ENCODE peak calls at places on chromosomes 6 and 20, in four cellular contexts. R, Z, W and M are unnamed samples.
A peak's percentile ranks its signal among the peaks of the same experiment; 100 is the strongest.

GRCh38 chr6:145153495-145153894 is 581.8 kb downstream of the EPM2A start:
- DNase-seq in W (no peak), Z (no peak), R (no peak), M (no peak)

GRCh38 chr6:112439010-112439409 is 91.9 kb downstream of the RFPL4B start:
- DNase-seq in R (no peak), Z (no peak), W (no peak), M (peak; percentile 27)

GRCh38 chr6:126947070-126947469 is 171.4 kb upstream of the RSPO3 start:
- DNase-seq in W (peak; percentile 2), R (peak; percentile 16), Z (no peak), M (peak; percentile 62)

GRCh38 chr6:39182604-39183003 is 46.7 kb downstream of the KCNK5 start:
- DNase-seq in R (no peak), Z (no peak), W (no peak), M (no peak)

GRCh38 chr6:22227824-22228610 is 68.8 kb downstream of the PRL start:
- DNase-seq in Z (no peak), W (no peak), R (no peak), M (no peak)

GRCh38 chr6:122406187-122406586 is 6.7 kb downstream of the HSF2 start:
- DNase-seq in R (no peak), Z (no peak), W (no peak), M (no peak)

GRCh38 chr20:2729251-2729713 is 36.7 kb downstream of the EBF4 start:
- DNase-seq in Z (no peak), R (no peak), W (no peak), M (no peak)

GRCh38 chr6:1987640-1988039 is 257.8 kb downstream of the GMDS start:
- DNase-seq in R (no peak), Z (no peak), W (peak; percentile 91), M (no peak)

GRCh38 chr6:18451756-18452155 is 64.6 kb downstream of the RNF144B start:
- DNase-seq in R (no peak), W (no peak), Z (no peak), M (no peak)

GRCh38 chr20:19828233-19828632 is 70.2 kb downstream of the RIN2 start:
- DNase-seq in R (no peak), W (peak; percentile 82), Z (no peak), M (no peak)

GRCh38 chr6:35468980-35469710 is 944 bp downstream of the RPL10A start:
- DNase-seq in Z (peak; percentile 74), R (no peak), W (no peak), M (no peak)

GRCh38 chr20:9323622-9324021 is 190.8 kb upstream of the LAMP5 start:
- DNase-seq in R (no peak), Z (no peak), W (no peak), M (no peak)

GRCh38 chr6:119234457-119234856 is 115.1 kb downstream of the MAN1A1 start:
- DNase-seq in R (no peak), Z (no peak), W (no peak), M (no peak)

GRCh38 chr6:89139509-89140346 is 6.1 kb upstream of the PM20D2 start:
- DNase-seq in Z (no peak), R (no peak), W (peak; percentile 70), M (no peak)

GRCh38 chr6:43125119-43125518 is 46.0 kb upstream of the SRF start:
- DNase-seq in R (no peak), W (peak; percentile 87), Z (no peak), M (no peak)

GRCh38 chr6:43635387-43636311 is at the start of gene MAD2L1BP:
- DNase-seq in R (peak; percentile 78), W (peak; percentile 63), Z (peak; percentile 87), M (peak; percentile 92)

GRCh38 chr20:47754946-47755652 is 30.2 kb downstream of the SULF2 start:
- DNase-seq in Z (no peak), R (no peak), W (no peak), M (no peak)

GRCh38 chr6:30955367-30956042 is 14.7 kb downstream of the MUCL3 start:
- DNase-seq in Z (peak; percentile 90), R (peak; percentile 43), W (peak; percentile 4), M (peak; percentile 61)

GRCh38 chr6:125728739-125729138 is 20.7 kb upstream of the HEY2 start:
- DNase-seq in Z (no peak), W (no peak), R (no peak), M (no peak)

GRCh38 chr20:47545499-47545898 is 43.8 kb downstream of the NCOA3 start:
- DNase-seq in W (no peak), R (no peak), Z (no peak), M (no peak)

GRCh38 chr6:33789550-33789895 is 593 bp upstream of the LEMD2 start:
- DNase-seq in R (no peak), Z (no peak), W (no peak), M (no peak)

GRCh38 chr6:12601881-12602280 is 114.7 kb upstream of the PHACTR1 start:
- DNase-seq in W (no peak), R (no peak), Z (no peak), M (no peak)

GRCh38 chr6:12977206-12977605 is 260.6 kb downstream of the PHACTR1 start:
- DNase-seq in W (no peak), R (no peak), Z (no peak), M (no peak)

GRCh38 chr20:44730441-44730840 is 15.2 kb upstream of the KCNK15 start:
- DNase-seq in Z (no peak), R (no peak), W (peak; percentile 77), M (no peak)

GRCh38 chr20:24629668-24630067 is 160.2 kb downstream of the SYNDIG1 start:
- DNase-seq in W (no peak), Z (no peak), R (no peak), M (no peak)

GRCh38 chr6:39585641-39586040 is 139.6 kb downstream of the KIF6 start:
- DNase-seq in R (no peak), W (no peak), Z (no peak), M (no peak)

GRCh38 chr6:100175814-100176275 is 181.8 kb upstream of the MCHR2 start:
- DNase-seq in Z (no peak), R (no peak), W (peak; percentile 95), M (no peak)

GRCh38 chr6:45803071-45803470 is 212.6 kb downstream of the CLIC5 start:
- DNase-seq in R (no peak), W (no peak), Z (no peak), M (no peak)

GRCh38 chr6:169316651-169317050 is 63.0 kb upstream of the THBS2 start:
- DNase-seq in W (no peak), R (no peak), Z (no peak), M (no peak)

GRCh38 chr6:3085074-3085473 is 16.8 kb downstream of the RIPK1 start:
- DNase-seq in W (peak; percentile 19), R (no peak), Z (no peak), M (no peak)

GRCh38 chr6:38164131-38164481 is 344.6 kb downstream of the ZFAND3 start:
- DNase-seq in Z (no peak), W (no peak), R (no peak), M (no peak)

GRCh38 chr6:12232339-12232738 is 57.8 kb upstream of the EDN1 start:
- DNase-seq in Z (no peak), R (no peak), W (peak; percentile 28), M (no peak)

GRCh38 chr20:45445805-45446562 is 23.6 kb upstream of the WFDC2 start:
- DNase-seq in R (no peak), Z (peak; percentile 67), W (no peak), M (no peak)

GRCh38 chr6:105797313-105797970 is 288.7 kb upstream of the PRDM1 start:
- DNase-seq in R (no peak), W (no peak), Z (no peak), M (no peak)

GRCh38 chr6:125884656-125885055 is 71.9 kb upstream of the HINT3 start:
- DNase-seq in W (no peak), R (no peak), Z (no peak), M (no peak)

GRCh38 chr20:25135031-25135430 is 53.1 kb upstream of the VSX1 start:
- DNase-seq in R (peak; percentile 86), W (no peak), Z (no peak), M (no peak)

GRCh38 chr6:136158398-136158797 is 91.7 kb downstream of the MTFR2 start:
- DNase-seq in R (peak; percentile 34), Z (no peak), W (no peak), M (peak; percentile 79)

GRCh38 chr20:38256021-38256420 is 4.5 kb downstream of the KIAA1755 start:
- DNase-seq in W (no peak), R (no peak), Z (no peak), M (no peak)
- TF ChIP-seq POLR2A in W (no peak), R (no peak), Z (no peak), M (no peak)

GRCh38 chr20:62216636-62217566 is 3.2 kb downstream of the HRH3 start:
- DNase-seq in Z (no peak), R (no peak), W (no peak), M (no peak)

GRCh38 chr20:62217913-62218773 is 1.9 kb downstream of the HRH3 start:
- DNase-seq in Z (no peak), W (no peak), R (no peak), M (no peak)

GRCh38 chr20:62219992-62220665 is at the start of gene HRH3:
- DNase-seq in Z (peak; percentile 96), R (peak; percentile 58), W (no peak), M (peak; percentile 54)

GRCh38 chr20:62220666-62221568 is 839 bp upstream of the HRH3 start:
- DNase-seq in R (no peak), Z (no peak), W (no peak), M (peak; percentile 25)

DNA sequence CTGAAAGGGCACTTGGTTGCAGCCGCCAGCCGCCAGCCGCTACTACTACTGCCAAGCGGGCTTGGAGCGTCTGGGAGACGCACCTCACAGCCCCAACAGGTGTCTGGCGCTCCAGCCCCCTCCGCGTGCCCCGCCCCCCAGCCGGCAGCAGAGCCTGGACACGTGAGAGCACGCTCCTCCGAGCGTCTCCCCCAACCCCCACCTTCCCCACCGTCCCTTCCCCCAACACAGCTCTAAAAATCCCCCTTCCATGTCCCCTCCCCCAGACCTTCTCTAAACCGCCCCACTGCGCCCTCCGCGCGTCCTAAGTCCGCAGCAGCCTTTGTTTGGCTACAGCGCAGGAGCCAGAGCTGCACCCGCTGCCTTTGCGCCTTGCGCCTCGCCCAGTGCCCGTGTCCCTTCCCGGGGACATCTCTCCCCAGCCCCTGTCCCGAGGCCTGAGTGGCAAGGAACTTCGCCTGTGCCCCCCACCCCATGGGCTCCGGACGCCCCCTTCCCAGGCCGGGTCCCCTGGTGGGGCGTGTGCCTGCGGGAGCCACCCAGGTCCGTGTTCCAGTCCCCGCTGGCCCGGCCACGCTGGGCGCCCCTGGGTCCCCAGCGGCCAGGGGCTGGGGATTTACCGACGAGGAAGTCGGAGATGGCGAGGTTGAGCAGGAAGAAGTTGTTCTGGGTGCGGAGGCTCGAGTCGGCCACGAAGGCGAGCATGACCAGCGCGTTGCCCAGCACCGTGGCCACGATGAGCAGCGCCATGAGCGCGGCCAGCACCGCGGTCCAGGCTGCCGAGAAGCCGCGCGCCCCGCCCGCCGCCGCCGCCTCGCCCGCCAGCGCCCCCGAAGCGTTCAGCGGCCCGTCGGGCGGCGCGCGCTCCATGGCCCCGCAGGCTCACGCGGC is 732 bp downstream of the HRH3 start:
- DNase-seq in R (no peak), W (no peak), Z (no peak), M (no peak)
- H3K4me3 ChIP-seq in R (no peak overlapping the region), W (no peak overlapping the region), Z (no peak overlapping the region), M (no peak overlapping the region)

DNA sequence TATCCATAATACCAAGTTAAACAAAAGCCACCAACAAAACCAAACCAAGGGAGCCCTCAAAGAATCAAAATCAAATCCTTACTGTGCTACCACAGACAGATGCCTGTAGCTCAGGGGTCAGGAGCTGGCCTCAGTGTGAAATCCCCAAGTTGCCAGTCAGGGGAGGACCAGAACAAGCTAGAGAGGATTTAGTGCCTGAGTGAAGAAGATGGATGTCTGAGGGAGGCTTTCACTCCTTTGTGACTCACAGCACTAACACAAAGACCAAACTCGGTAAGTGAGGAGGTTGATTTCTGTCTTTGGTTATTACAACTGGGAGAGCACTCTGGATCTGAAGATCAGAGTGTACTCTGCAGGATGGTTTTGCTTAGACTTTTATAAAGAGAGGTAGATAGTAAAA is 189.9 kb upstream of the ZNF184 start:
- DNase-seq in R (no peak), W (no peak), Z (no peak), M (no peak)
- H3K27me3 ChIP-seq in R (peaks cover 12% of the 10 kb centered on the region), W (no peaks in the 10 kb centered on the region), Z (no peaks in the 10 kb centered on the region), M (no peaks in the 10 kb centered on the region)

GRCh38 chr6:149134531-149134933 is 183.0 kb upstream of the TAB2 start:
- DNase-seq in W (peak; percentile 36), Z (no peak), R (no peak), M (no peak)
- TF ChIP-seq POLR2A in W (no peak), Z (no peak), R (no peak), M (no peak)